ENCODE peak calls at places on chromosomes 5 and 9, in six cellular contexts. One of them, this sample, is unnamed.

GRCh38 chr9:86842573-86842972 is 104.7 kb downstream of the GAS1 start:
- DNase-seq in NCI-H748 treated with DMSO at 0.1 percent for 48 hours: no peak
- DNase-seq in WERI-Rb-1: no peak
- DNase-seq in NCI-H1694: no peak
- DNase-seq in NCI-H2081 treated with DMSO at 0.1 percent for 48 hours: no peak
- DNase-seq in HT1080: no peak
- DNase-seq in this sample: no peak

GRCh38 chr9:130834371-130835311 is at the start of gene ABL1:
- DNase-seq in NCI-H2081 treated with DMSO at 0.1 percent for 48 hours: peak; percentile 40
- DNase-seq in NCI-H748 treated with DMSO at 0.1 percent for 48 hours: peak; percentile 35
- DNase-seq in WERI-Rb-1: peak; percentile 84
- DNase-seq in HT1080: peak; percentile 97
- DNase-seq in NCI-H1694: peak; percentile 16
- DNase-seq in this sample: peak; percentile 71

GRCh38 chr5:119255571-119256356 is 100.1 kb upstream of the TNFAIP8 start:
- DNase-seq in WERI-Rb-1: peak; percentile 40
- DNase-seq in HT1080: peak; percentile 39
- DNase-seq in NCI-H2081 treated with DMSO at 0.1 percent for 48 hours: no peak
- DNase-seq in NCI-H748 treated with DMSO at 0.1 percent for 48 hours: peak; percentile 31
- DNase-seq in NCI-H1694: no peak
- DNase-seq in this sample: peak; percentile 35

GRCh38 chr5:1182633-1183423 is 18.6 kb upstream of the SLC6A19 start:
- DNase-seq in NCI-H748 treated with DMSO at 0.1 percent for 48 hours: no peak
- DNase-seq in NCI-H2081 treated with DMSO at 0.1 percent for 48 hours: no peak
- DNase-seq in NCI-H1694: no peak
- DNase-seq in HT1080: no peak
- DNase-seq in WERI-Rb-1: no peak
- DNase-seq in this sample: no peak

GRCh38 chr9:126502417-126503332 is 111.1 kb upstream of the LMX1B start:
- DNase-seq in NCI-H2081 treated with DMSO at 0.1 percent for 48 hours: no peak
- DNase-seq in NCI-H1694: no peak
- DNase-seq in NCI-H748 treated with DMSO at 0.1 percent for 48 hours: no peak
- DNase-seq in WERI-Rb-1: peak; percentile 45
- DNase-seq in HT1080: no peak
- DNase-seq in this sample: no peak

GRCh38 chr5:44665101-44665701 is 143.5 kb upstream of the MRPS30 start:
- DNase-seq in NCI-H1694: no peak
- DNase-seq in HT1080: peak; percentile 83
- DNase-seq in WERI-Rb-1: no peak
- DNase-seq in NCI-H748 treated with DMSO at 0.1 percent for 48 hours: no peak
- DNase-seq in NCI-H2081 treated with DMSO at 0.1 percent for 48 hours: no peak
- DNase-seq in this sample: peak; percentile 71

GRCh38 chr9:130921923-130922662 is 17.0 kb downstream of the FIBCD1 start:
- DNase-seq in WERI-Rb-1: no peak
- DNase-seq in NCI-H748 treated with DMSO at 0.1 percent for 48 hours: no peak
- DNase-seq in NCI-H1694: no peak
- DNase-seq in NCI-H2081 treated with DMSO at 0.1 percent for 48 hours: no peak
- DNase-seq in HT1080: no peak
- DNase-seq in this sample: no peak

GRCh38 chr9:91302831-91303230 is 58.9 kb downstream of the AUH start:
- DNase-seq in NCI-H748 treated with DMSO at 0.1 percent for 48 hours: no peak
- DNase-seq in WERI-Rb-1: no peak
- DNase-seq in HT1080: peak; percentile 87
- DNase-seq in NCI-H2081 treated with DMSO at 0.1 percent for 48 hours: no peak
- DNase-seq in NCI-H1694: no peak
- DNase-seq in this sample: peak; percentile 80

GRCh38 chr9:8456327-8456726 is 656.7 kb upstream of the DMAC1 start:
- DNase-seq in NCI-H748 treated with DMSO at 0.1 percent for 48 hours: no peak
- DNase-seq in NCI-H1694: no peak
- DNase-seq in HT1080: peak; percentile 52
- DNase-seq in WERI-Rb-1: no peak
- DNase-seq in NCI-H2081 treated with DMSO at 0.1 percent for 48 hours: no peak
- DNase-seq in this sample: no peak

GRCh38 chr9:129458663-129459549 is 162.0 kb downstream of the C9orf50 start:
- DNase-seq in NCI-H748 treated with DMSO at 0.1 percent for 48 hours: no peak
- DNase-seq in NCI-H1694: peak; percentile 80
- DNase-seq in NCI-H2081 treated with DMSO at 0.1 percent for 48 hours: no peak
- DNase-seq in HT1080: no peak
- DNase-seq in WERI-Rb-1: peak; percentile 83
- DNase-seq in this sample: no peak

GRCh38 chr5:50440651-50441478 is at the start of gene EMB:
- DNase-seq in NCI-H1694: no peak
- DNase-seq in NCI-H748 treated with DMSO at 0.1 percent for 48 hours: peak; percentile 60
- DNase-seq in WERI-Rb-1: peak; percentile 64
- DNase-seq in HT1080: peak; percentile 52
- DNase-seq in NCI-H2081 treated with DMSO at 0.1 percent for 48 hours: no peak
- DNase-seq in this sample: peak; percentile 43

GRCh38 chr5:38845555-38846378 is at the start of gene OSMR:
- DNase-seq in NCI-H2081 treated with DMSO at 0.1 percent for 48 hours: no peak
- DNase-seq in HT1080: peak; percentile 97
- DNase-seq in WERI-Rb-1: no peak
- DNase-seq in NCI-H1694: no peak
- DNase-seq in NCI-H748 treated with DMSO at 0.1 percent for 48 hours: no peak
- DNase-seq in this sample: peak; percentile 91

GRCh38 chr5:34708777-34709176 is 52.6 kb downstream of the RAI14 start:
- DNase-seq in NCI-H748 treated with DMSO at 0.1 percent for 48 hours: no peak
- DNase-seq in HT1080: no peak
- DNase-seq in WERI-Rb-1: no peak
- DNase-seq in NCI-H1694: no peak
- DNase-seq in NCI-H2081 treated with DMSO at 0.1 percent for 48 hours: no peak
- DNase-seq in this sample: no peak

GRCh38 chr9:130500340-130500771 is 55.6 kb downstream of the ASS1 start:
- DNase-seq in WERI-Rb-1: no peak
- DNase-seq in NCI-H748 treated with DMSO at 0.1 percent for 48 hours: peak; percentile 92
- DNase-seq in NCI-H2081 treated with DMSO at 0.1 percent for 48 hours: no peak
- DNase-seq in HT1080: no peak
- DNase-seq in NCI-H1694: peak; percentile 58
- DNase-seq in this sample: no peak

GRCh38 chr5:179239256-179240135 is 105.8 kb downstream of the ADAMTS2 start:
- DNase-seq in WERI-Rb-1: no peak
- DNase-seq in HT1080: no peak
- DNase-seq in NCI-H2081 treated with DMSO at 0.1 percent for 48 hours: no peak
- DNase-seq in NCI-H748 treated with DMSO at 0.1 percent for 48 hours: no peak
- DNase-seq in NCI-H1694: no peak
- DNase-seq in this sample: no peak

GRCh38 chr9:109880276-109881169 is 100.5 kb downstream of the PALM2AKAP2 start:
- DNase-seq in NCI-H748 treated with DMSO at 0.1 percent for 48 hours: no peak
- DNase-seq in WERI-Rb-1: peak; percentile 33
- DNase-seq in HT1080: peak; percentile 43
- DNase-seq in NCI-H2081 treated with DMSO at 0.1 percent for 48 hours: no peak
- DNase-seq in NCI-H1694: peak; percentile 2
- DNase-seq in this sample: no peak

GRCh38 chr9:23663946-23664345 is 162.1 kb downstream of the ELAVL2 start:
- DNase-seq in NCI-H748 treated with DMSO at 0.1 percent for 48 hours: no peak
- DNase-seq in HT1080: no peak
- DNase-seq in WERI-Rb-1: no peak
- DNase-seq in NCI-H1694: no peak
- DNase-seq in NCI-H2081 treated with DMSO at 0.1 percent for 48 hours: no peak
- DNase-seq in this sample: no peak

GRCh38 chr5:74798977-74799911 is 32.2 kb downstream of the NSA2 start:
- DNase-seq in HT1080: peak; percentile 47
- DNase-seq in NCI-H2081 treated with DMSO at 0.1 percent for 48 hours: no peak
- DNase-seq in WERI-Rb-1: no peak
- DNase-seq in NCI-H748 treated with DMSO at 0.1 percent for 48 hours: no peak
- DNase-seq in NCI-H1694: no peak
- DNase-seq in this sample: no peak

GRCh38 chr5:41843456-41844112 is 26.6 kb downstream of the OXCT1 start:
- DNase-seq in NCI-H1694: peak; percentile 67
- DNase-seq in NCI-H748 treated with DMSO at 0.1 percent for 48 hours: peak; percentile 86
- DNase-seq in NCI-H2081 treated with DMSO at 0.1 percent for 48 hours: peak; percentile 72
- DNase-seq in HT1080: peak; percentile 21
- DNase-seq in WERI-Rb-1: peak; percentile 27
- DNase-seq in this sample: no peak